ENCODE peak calls at places on chromosomes 2 and 18, in six cellular contexts. O is mesenchymal stem cell; T is cardiac muscle cell; K is effector memory CD4-positive, alpha-beta T cell; X is CD8-positive, alpha-beta memory T cell; N is ovary. L is an unnamed sample. For H3K36me3, the result is how much of the 10 kb centered on the place peaks cover.

GRCh38 chr18:79490593-79491551 is 95.1 kb downstream of the NFATC1 start:
- DNase-seq in O (no peak), T (no peak), K (no peak), X (no peak), N (no peak), L (no peak)

GRCh38 chr2:223537669-223538601 is 64.2 kb downstream of the SCG2 start:
- DNase-seq in O (peak), T (peak), K (no peak), X (no peak), N (no peak), L (no peak)

GRCh38 chr18:8974696-8975095 is 127.8 kb upstream of the NDUFV2 start:
- DNase-seq in O (no peak), T (no peak), K (no peak), X (no peak), N (no peak), L (no peak)

GRCh38 chr2:5673148-5673860 is 18.9 kb upstream of the SOX11 start:
- DNase-seq in O (no peak), T (no peak), K (no peak), X (no peak), N (no peak), L (no peak)

GRCh38 chr2:171652411-171652775 is 34.9 kb upstream of the DYNC1I2 start:
- DNase-seq in O (peak), T (no peak), K (no peak), X (no peak), N (no peak), L (no peak)

GRCh38 chr2:143955416-143956075 is 564.4 kb downstream of the ZEB2 start:
- DNase-seq in O (peak), T (peak), K (no peak), X (no peak), N (no peak), L (no peak)

GRCh38 chr2:20241973-20242726 is 17.2 kb upstream of the SDC1 start:
- DNase-seq in O (no peak), T (no peak), K (no peak), X (peak), N (no peak), L (no peak)

GRCh38 chr2:241794250-241794823 is 14.7 kb upstream of the NEU4 start:
- DNase-seq in O (no peak), T (no peak), K (no peak), X (no peak), N (no peak), L (no peak)

GRCh38 chr18:33804258-33804657 is 226.2 kb downstream of the ASXL3 start:
- DNase-seq in O (peak), T (peak), K (no peak), X (no peak), N (no peak), L (no peak)

GRCh38 chr2:235097196-235097895 is 145.5 kb downstream of the SH3BP4 start:
- DNase-seq in O (no peak), T (no peak), K (no peak), X (no peak), N (no peak), L (no peak)

GRCh38 chr18:73614812-73615211 is 532.8 kb downstream of the FBXO15 start:
- DNase-seq in O (peak), T (peak), K (no peak), X (no peak), N (no peak), L (no peak)

GRCh38 chr18:22342625-22343024 is 75.1 kb downstream of the CTAGE1 start:
- DNase-seq in O (peak), T (peak), K (no peak), X (no peak), N (peak), L (no peak)

GRCh38 chr2:169999041-169999440 is 171.8 kb downstream of the UBR3 start:
- DNase-seq in O (no peak), T (no peak), K (no peak), X (no peak), N (no peak), L (no peak)

GRCh38 chr18:26386421-26386820 is 160.2 kb downstream of the TAF4B start:
- DNase-seq in O (no peak), T (peak), K (no peak), X (no peak), N (no peak), L (no peak)

GRCh38 chr2:181895788-181896187 is 4.3 kb downstream of the ITPRID2 start:
- DNase-seq in O (no peak), T (no peak), K (no peak), X (no peak), N (no peak), L (no peak)

GRCh38 chr2:181894381-181894780 is 2.9 kb downstream of the ITPRID2 start:
- DNase-seq in O (no peak), T (no peak), K (no peak), X (no peak), N (no peak), L (no peak)

GRCh38 chr2:181900007-181900651 is 8.6 kb downstream of the ITPRID2 start:
- DNase-seq in O (no peak), T (no peak), K (no peak), X (no peak), N (no peak), L (no peak)

GRCh38 chr2:181892795-181893435 is 1.4 kb downstream of the ITPRID2 start:
- DNase-seq in O (peak), T (peak), K (no peak), X (no peak), N (no peak), L (no peak)

DNA sequence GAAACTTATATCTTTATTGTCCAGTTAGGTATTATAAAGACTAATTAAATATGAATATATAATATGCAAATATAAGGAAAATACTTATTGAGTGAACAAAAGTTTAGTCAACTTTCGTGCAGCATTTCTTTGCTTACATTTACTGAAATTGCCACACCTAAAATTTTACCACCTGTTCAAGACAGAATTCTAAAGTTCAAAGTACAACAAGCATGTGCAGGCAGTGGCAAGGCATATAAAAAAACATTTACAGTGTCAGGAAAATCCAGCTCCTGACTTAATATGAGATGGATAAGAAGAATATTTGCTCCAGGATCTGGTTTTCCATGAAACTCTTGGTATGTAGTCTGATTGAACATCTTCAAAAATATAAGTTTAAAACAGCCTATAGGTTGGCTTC is 4.8 kb downstream of the ITPRID2 start:
- DNase-seq in O (no peak), T (no peak), K (no peak), X (no peak), N (no peak), L (no peak)
- H3K4me3 ChIP-seq in O (no peak), T (no peak), K (no peak), X (no peak), N (no peak), L (no peak)

DNA sequence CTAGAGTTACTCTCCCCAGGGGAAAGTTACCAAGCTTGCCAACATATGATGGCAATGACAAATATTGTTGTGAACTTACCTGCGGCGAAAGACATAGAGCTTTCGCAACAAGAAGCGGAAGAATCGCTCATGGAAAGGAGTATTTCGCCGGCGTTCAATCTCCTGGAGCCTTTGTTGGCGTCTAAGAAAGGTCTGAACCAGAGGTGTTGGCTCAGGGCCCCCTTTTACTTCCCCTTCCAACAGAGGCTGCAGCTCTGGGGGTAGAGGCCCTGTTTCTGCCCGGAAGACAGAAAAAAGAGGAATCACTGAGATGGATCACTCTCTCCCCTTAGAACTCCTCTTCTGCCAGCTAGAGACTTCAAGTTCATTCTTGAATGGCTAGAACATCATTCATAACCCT is 10.8 kb downstream of the GGCX start:
- DNase-seq in O (no peak), T (no peak), K (no peak), X (no peak), N (no peak), L (no peak)
- H3K36me3 ChIP-seq in O (half or more), T (under half), K (half or more), X (under half), N (under half), L (half or more)

DNA sequence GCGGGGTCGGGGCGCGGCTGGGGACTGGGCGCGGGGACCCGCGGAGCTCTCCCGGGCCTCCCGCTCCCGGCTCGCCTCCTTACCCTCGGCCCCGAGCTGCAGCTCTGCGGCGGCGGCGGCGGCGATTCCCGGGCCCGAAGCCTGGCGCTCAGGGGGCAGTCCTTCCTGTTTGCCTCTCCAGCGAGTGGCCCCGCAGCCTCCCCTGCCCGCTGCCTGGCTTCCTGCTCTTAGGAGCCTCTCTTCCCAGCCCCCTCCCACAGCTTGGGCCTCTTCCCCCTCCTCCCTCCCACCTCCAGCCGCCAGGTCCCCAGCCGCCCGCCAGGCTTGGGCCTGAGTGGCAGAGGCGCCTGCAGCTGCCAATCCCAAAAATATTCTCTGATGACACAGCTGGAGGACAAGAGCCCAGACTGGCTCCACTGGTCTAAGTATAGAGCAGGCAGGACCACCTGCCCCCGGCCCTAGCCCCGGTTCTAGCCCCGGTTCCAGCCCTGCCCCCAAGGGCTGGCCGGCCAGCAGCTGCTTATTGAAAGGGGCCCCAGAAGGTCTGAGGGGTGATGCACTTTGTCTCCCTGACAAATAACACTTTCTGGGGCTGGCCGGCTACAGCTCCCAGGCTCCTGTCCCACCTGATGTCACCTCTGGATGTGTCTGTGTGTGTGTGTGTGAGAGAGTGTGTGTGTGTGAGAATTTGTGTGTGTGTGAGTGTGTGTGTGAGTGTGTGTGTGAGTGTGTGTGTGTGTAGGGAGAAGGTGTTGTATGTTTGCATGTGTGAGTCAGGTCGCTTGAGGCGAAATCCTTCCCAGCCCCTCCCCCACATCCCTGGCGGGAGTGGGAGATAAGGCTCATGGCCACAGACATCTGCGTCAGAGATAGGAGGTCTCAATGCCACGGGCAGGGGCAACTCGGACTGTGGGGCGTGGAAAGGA is at the start of gene OBSL1:
- DNase-seq in O (peak), T (peak), K (no peak), X (no peak), N (peak), L (no peak)
- H3K27ac ChIP-seq in O (peak), T (peak), K (no peak), X (peak), N (peak), L (no peak)

DNA sequence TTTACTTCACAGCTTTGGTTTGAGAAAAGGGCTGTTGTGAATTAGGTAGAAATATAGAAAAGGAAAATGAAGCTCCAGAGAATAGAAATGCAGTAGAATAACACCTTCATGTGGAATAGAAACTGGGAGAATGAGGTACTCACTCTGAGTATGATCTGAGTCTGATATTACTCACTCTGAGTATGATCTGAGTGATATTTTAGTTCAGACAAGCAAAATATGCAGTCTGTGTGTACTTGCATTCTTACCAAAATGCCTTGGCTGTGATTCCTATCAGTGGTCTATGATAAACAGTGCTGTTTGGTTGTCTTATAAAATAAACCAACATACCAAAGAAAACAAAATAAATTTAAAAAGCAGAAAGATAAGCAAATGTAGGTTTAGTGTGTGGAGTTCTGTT is 487.6 kb downstream of the THSD7B start:
- DNase-seq in O (no peak), T (no peak), K (no peak), X (no peak), N (no peak), L (no peak)
- H3K4me3 ChIP-seq in O (no peak), T (no peak), K (no peak), X (no peak), N (no peak), L (no peak)

DNA sequence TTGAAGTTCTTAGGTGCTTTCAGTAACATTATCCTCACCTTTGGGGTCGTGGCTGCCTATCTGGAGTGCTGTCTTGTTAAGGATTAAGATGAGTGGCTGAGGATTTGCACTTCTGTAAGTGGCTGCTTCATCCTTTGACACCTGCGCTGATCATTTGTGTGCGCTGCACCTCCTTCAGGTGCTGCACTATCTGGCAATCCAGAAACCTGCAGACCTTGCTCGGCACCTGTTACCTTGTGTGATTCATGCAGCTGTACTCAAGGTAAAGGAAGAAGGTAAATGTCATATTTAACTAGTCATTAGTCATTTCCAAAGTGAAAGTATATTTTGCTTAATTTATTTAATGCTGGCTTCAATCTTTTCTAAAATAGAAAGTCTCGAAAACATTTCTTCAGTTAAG is 110.3 kb downstream of the RAB3GAP1 start:
- DNase-seq in O (no peak), T (no peak), K (no peak), X (no peak), N (no peak), L (no peak)
- H3K36me3 ChIP-seq in O (half or more), T (under half), K (under half), X (under half), N (under half), L (half or more)

L was measured in OCI-LY7.